ENCODE peak calls at places on chromosome 11, in eight cellular contexts. One of them, this sample, is unnamed.

GRCh38 chr11:114440971-114441810 is 1.9 kb downstream of the REXO2 start:
- DNase-seq in NCI-H2107: no peak
- DNase-seq in EL: no peak
- DNase-seq in BE2C: no peak
- DNase-seq in NCI-H1417: peak; percentile 59
- DNase-seq in A549: no peak
- DNase-seq in left colon: no peak
- DNase-seq in B cell: no peak
- DNase-seq in this sample: peak; percentile 36

GRCh38 chr11:83694191-83694905 is 408.2 kb upstream of the CCDC90B start:
- DNase-seq in B cell: no peak
- DNase-seq in left colon: no peak
- DNase-seq in EL: no peak
- DNase-seq in NCI-H1417: no peak
- DNase-seq in A549: no peak
- DNase-seq in BE2C: no peak
- DNase-seq in NCI-H2107: no peak
- DNase-seq in this sample: no peak

GRCh38 chr11:13110929-13111812 is 102.1 kb downstream of the RASSF10 start:
- DNase-seq in BE2C: peak; percentile 54
- DNase-seq in NCI-H2107: peak; percentile 19
- DNase-seq in NCI-H1417: no peak
- DNase-seq in A549: peak; percentile 51
- DNase-seq in left colon: no peak
- DNase-seq in EL: peak; percentile 64
- DNase-seq in B cell: no peak
- DNase-seq in this sample: peak; percentile 71

GRCh38 chr11:28195449-28195848 is 87.3 kb downstream of the METTL15 start:
- DNase-seq in B cell: no peak
- DNase-seq in NCI-H1417: no peak
- DNase-seq in NCI-H2107: no peak
- DNase-seq in A549: no peak
- DNase-seq in BE2C: no peak
- DNase-seq in left colon: no peak
- DNase-seq in EL: no peak
- DNase-seq in this sample: no peak

GRCh38 chr11:75635009-75635909 is 33.6 kb downstream of the MAP6 start:
- DNase-seq in B cell: no peak
- DNase-seq in BE2C: no peak
- DNase-seq in left colon: peak; percentile 18
- DNase-seq in NCI-H2107: no peak
- DNase-seq in EL: no peak
- DNase-seq in A549: no peak
- DNase-seq in NCI-H1417: peak; percentile 72
- DNase-seq in this sample: no peak

GRCh38 chr11:46347637-46348311 is 511 bp downstream of the DGKZ start:
- DNase-seq in NCI-H2107: no peak
- DNase-seq in A549: no peak
- DNase-seq in left colon: peak; percentile 52
- DNase-seq in EL: no peak
- DNase-seq in B cell: no peak
- DNase-seq in NCI-H1417: peak; percentile 57
- DNase-seq in BE2C: no peak
- DNase-seq in this sample: no peak

GRCh38 chr11:27055065-27055682 is 14.6 kb downstream of the BBOX1 start:
- DNase-seq in NCI-H1417: no peak
- DNase-seq in EL: no peak
- DNase-seq in B cell: no peak
- DNase-seq in A549: no peak
- DNase-seq in NCI-H2107: no peak
- DNase-seq in BE2C: no peak
- DNase-seq in left colon: no peak
- DNase-seq in this sample: peak; percentile 68

GRCh38 chr11:71379722-71380121 is 68.5 kb downstream of the DHCR7 start:
- DNase-seq in NCI-H1417: peak; percentile 78
- DNase-seq in EL: no peak
- DNase-seq in left colon: no peak
- DNase-seq in B cell: no peak
- DNase-seq in A549: no peak
- DNase-seq in BE2C: no peak
- DNase-seq in NCI-H2107: no peak
- DNase-seq in this sample: no peak

GRCh38 chr11:65417702-65418430 is 4.7 kb upstream of the NEAT1 start:
- DNase-seq in NCI-H1417: peak; percentile 61
- DNase-seq in A549: no peak
- DNase-seq in NCI-H2107: no peak
- DNase-seq in BE2C: no peak
- DNase-seq in B cell: peak; percentile 63
- DNase-seq in EL: no peak
- DNase-seq in left colon: peak; percentile 52
- DNase-seq in this sample: peak; percentile 9

GRCh38 chr11:118886681-118887111 is 3.0 kb downstream of the CXCR5 start:
- DNase-seq in EL: no peak
- DNase-seq in B cell: peak; percentile 82
- DNase-seq in A549: no peak
- DNase-seq in NCI-H1417: no peak
- DNase-seq in left colon: peak; percentile 20
- DNase-seq in NCI-H2107: no peak
- DNase-seq in BE2C: no peak
- DNase-seq in this sample: no peak

GRCh38 chr11:112367453-112367852 is 106.8 kb upstream of the PLET1 start:
- DNase-seq in NCI-H2107: no peak
- DNase-seq in NCI-H1417: no peak
- DNase-seq in BE2C: no peak
- DNase-seq in B cell: no peak
- DNase-seq in A549: no peak
- DNase-seq in left colon: no peak
- DNase-seq in EL: no peak
- DNase-seq in this sample: no peak

GRCh38 chr11:32107647-32108046 is 16.8 kb downstream of the RCN1 start:
- DNase-seq in EL: no peak
- DNase-seq in NCI-H1417: no peak
- DNase-seq in A549: no peak
- DNase-seq in NCI-H2107: no peak
- DNase-seq in left colon: no peak
- DNase-seq in B cell: no peak
- DNase-seq in BE2C: no peak
- DNase-seq in this sample: no peak

GRCh38 chr11:64241430-64242153 is 697 bp downstream of the FKBP2 start:
- DNase-seq in B cell: peak; percentile 99
- DNase-seq in BE2C: peak; percentile 97
- DNase-seq in NCI-H2107: peak; percentile 97
- DNase-seq in EL: peak; percentile 99
- DNase-seq in A549: peak; percentile 77
- DNase-seq in NCI-H1417: peak; percentile 98
- DNase-seq in left colon: peak; percentile 100
- DNase-seq in this sample: peak; percentile 100

GRCh38 chr11:30143098-30143705 is 87.6 kb upstream of the FSHB start:
- DNase-seq in NCI-H1417: peak; percentile 4
- DNase-seq in NCI-H2107: no peak
- DNase-seq in EL: peak; percentile 34
- DNase-seq in left colon: no peak
- DNase-seq in B cell: no peak
- DNase-seq in A549: peak; percentile 4
- DNase-seq in BE2C: no peak
- DNase-seq in this sample: peak; percentile 68

GRCh38 chr11:72693271-72693968 is 19.2 kb upstream of the PDE2A start:
- DNase-seq in B cell: no peak
- DNase-seq in BE2C: no peak
- DNase-seq in left colon: no peak
- DNase-seq in NCI-H1417: no peak
- DNase-seq in EL: no peak
- DNase-seq in NCI-H2107: no peak
- DNase-seq in A549: no peak
- DNase-seq in this sample: no peak

GRCh38 chr11:71247551-71248250 is 4.7 kb downstream of the SHANK2 start:
- DNase-seq in left colon: no peak
- DNase-seq in BE2C: no peak
- DNase-seq in B cell: no peak
- DNase-seq in NCI-H1417: no peak
- DNase-seq in EL: no peak
- DNase-seq in A549: no peak
- DNase-seq in NCI-H2107: no peak
- DNase-seq in this sample: no peak

GRCh38 chr11:65400295-65401072 is 14.0 kb downstream of the FRMD8 start:
- DNase-seq in EL: no peak
- DNase-seq in A549: no peak
- DNase-seq in NCI-H2107: no peak
- DNase-seq in NCI-H1417: no peak
- DNase-seq in BE2C: no peak
- DNase-seq in B cell: no peak
- DNase-seq in left colon: no peak
- DNase-seq in this sample: no peak

GRCh38 chr11:73249858-73250773 is 22.0 kb upstream of the P2RY6 start:
- DNase-seq in A549: no peak
- DNase-seq in BE2C: no peak
- DNase-seq in EL: no peak
- DNase-seq in NCI-H1417: peak; percentile 10
- DNase-seq in left colon: no peak
- DNase-seq in NCI-H2107: no peak
- DNase-seq in B cell: peak; percentile 33
- DNase-seq in this sample: no peak

GRCh38 chr11:69295995-69296889 is 2.3 kb downstream of the MYEOV start:
- DNase-seq in EL: peak; percentile 70
- DNase-seq in BE2C: no peak
- DNase-seq in NCI-H1417: no peak
- DNase-seq in left colon: peak; percentile 40
- DNase-seq in A549: no peak
- DNase-seq in NCI-H2107: no peak
- DNase-seq in B cell: no peak
- DNase-seq in this sample: peak; percentile 53

GRCh38 chr11:64799925-64800632 is 2.9 kb downstream of the MAP4K2 start:
- DNase-seq in B cell: no peak
- DNase-seq in A549: no peak
- DNase-seq in NCI-H2107: no peak
- DNase-seq in BE2C: peak; percentile 35
- DNase-seq in NCI-H1417: no peak
- DNase-seq in left colon: no peak
- DNase-seq in EL: peak; percentile 11
- DNase-seq in this sample: no peak

GRCh38 chr11:62832346-62833234 is at the start of gene TEX54:
- DNase-seq in BE2C: peak; percentile 19
- DNase-seq in A549: no peak
- DNase-seq in NCI-H2107: no peak
- DNase-seq in B cell: no peak
- DNase-seq in left colon: peak; percentile 56
- DNase-seq in NCI-H1417: no peak
- DNase-seq in EL: peak; percentile 48
- DNase-seq in this sample: no peak

GRCh38 chr11:6321356-6321755 is 1.1 kb upstream of the CAVIN3 start:
- DNase-seq in EL: peak; percentile 11
- DNase-seq in NCI-H2107: no peak
- DNase-seq in NCI-H1417: no peak
- DNase-seq in left colon: peak; percentile 16
- DNase-seq in BE2C: no peak
- DNase-seq in A549: no peak
- DNase-seq in B cell: no peak
- DNase-seq in this sample: no peak

GRCh38 chr11:19430346-19431058 is 189.8 kb upstream of the E2F8 start:
- DNase-seq in NCI-H1417: no peak
- DNase-seq in BE2C: no peak
- DNase-seq in B cell: no peak
- DNase-seq in A549: no peak
- DNase-seq in NCI-H2107: no peak
- DNase-seq in EL: no peak
- DNase-seq in left colon: no peak
- DNase-seq in this sample: no peak

GRCh38 chr11:46389450-46390330 is 1.9 kb downstream of the CHRM4 start:
- DNase-seq in EL: peak; percentile 78
- DNase-seq in left colon: peak; percentile 83
- DNase-seq in B cell: no peak
- DNase-seq in NCI-H1417: peak; percentile 67
- DNase-seq in A549: peak; percentile 92
- DNase-seq in BE2C: peak; percentile 81
- DNase-seq in NCI-H2107: peak; percentile 38
- DNase-seq in this sample: peak; percentile 75

GRCh38 chr11:7383406-7383805 is 101.9 kb upstream of the OLFML1 start:
- DNase-seq in left colon: no peak
- DNase-seq in NCI-H2107: no peak
- DNase-seq in B cell: no peak
- DNase-seq in EL: no peak
- DNase-seq in NCI-H1417: no peak
- DNase-seq in A549: no peak
- DNase-seq in BE2C: no peak
- DNase-seq in this sample: no peak